ENCODE peak calls at places on chromosomes 2 and 18, in nine cellular contexts. One of them, this sample, is unnamed.

GRCh38 chr2:56681659-56682396 is 498.0 kb downstream of the CCDC85A start:
- DNase-seq in GM23338: no peak
- DNase-seq in neural crest cell: no peak
- DNase-seq in RWPE1: no peak
- DNase-seq in skeletal muscle cell: no peak
- DNase-seq in nephron progenitor cell: no peak
- DNase-seq in Ammon's horn: no peak
- DNase-seq in GDM1: no peak
- DNase-seq in transverse colon: no peak
- DNase-seq in this sample: no peak

GRCh38 chr2:190959911-190960788 is 53.8 kb downstream of the STAT1 start:
- DNase-seq in Ammon's horn: no peak
- DNase-seq in RWPE1: no peak
- DNase-seq in neural crest cell: no peak
- DNase-seq in nephron progenitor cell: no peak
- DNase-seq in transverse colon: no peak
- DNase-seq in GDM1: no peak
- DNase-seq in skeletal muscle cell: no peak
- DNase-seq in GM23338: no peak
- DNase-seq in this sample: no peak

GRCh38 chr2:150127995-150128394 is 359.5 kb downstream of the RND3 start:
- DNase-seq in neural crest cell: no peak
- DNase-seq in skeletal muscle cell: no peak
- DNase-seq in transverse colon: no peak
- DNase-seq in Ammon's horn: no peak
- DNase-seq in GDM1: no peak
- DNase-seq in nephron progenitor cell: no peak
- DNase-seq in RWPE1: no peak
- DNase-seq in GM23338: no peak
- DNase-seq in this sample: no peak

GRCh38 chr2:2938481-2938880 is 439.1 kb downstream of the EIPR1 start:
- DNase-seq in skeletal muscle cell: no peak
- DNase-seq in GDM1: no peak
- DNase-seq in Ammon's horn: peak
- DNase-seq in transverse colon: no peak
- DNase-seq in neural crest cell: no peak
- DNase-seq in nephron progenitor cell: no peak
- DNase-seq in RWPE1: no peak
- DNase-seq in GM23338: no peak
- DNase-seq in this sample: no peak

GRCh38 chr2:224319756-224320155 is 82.2 kb downstream of the FAM124B start:
- DNase-seq in nephron progenitor cell: no peak
- DNase-seq in transverse colon: no peak
- DNase-seq in RWPE1: no peak
- DNase-seq in Ammon's horn: no peak
- DNase-seq in skeletal muscle cell: no peak
- DNase-seq in GM23338: no peak
- DNase-seq in neural crest cell: no peak
- DNase-seq in GDM1: no peak
- DNase-seq in this sample: no peak

GRCh38 chr18:62384610-62385097 is 59.5 kb downstream of the TNFRSF11A start:
- DNase-seq in RWPE1: peak
- DNase-seq in skeletal muscle cell: no peak
- DNase-seq in GM23338: peak
- DNase-seq in neural crest cell: peak
- DNase-seq in nephron progenitor cell: no peak
- DNase-seq in Ammon's horn: no peak
- DNase-seq in GDM1: no peak
- DNase-seq in transverse colon: no peak
- DNase-seq in this sample: no peak

GRCh38 chr2:5911801-5912200 is 219.6 kb downstream of the SOX11 start:
- DNase-seq in skeletal muscle cell: no peak
- DNase-seq in Ammon's horn: no peak
- DNase-seq in GM23338: no peak
- DNase-seq in GDM1: no peak
- DNase-seq in nephron progenitor cell: no peak
- DNase-seq in neural crest cell: no peak
- DNase-seq in transverse colon: no peak
- DNase-seq in RWPE1: no peak
- DNase-seq in this sample: no peak

GRCh38 chr18:49479381-49480137 is 7.5 kb downstream of the C18orf32 start:
- DNase-seq in RWPE1: no peak
- DNase-seq in Ammon's horn: no peak
- DNase-seq in GM23338: no peak
- DNase-seq in skeletal muscle cell: no peak
- DNase-seq in neural crest cell: no peak
- DNase-seq in GDM1: no peak
- DNase-seq in transverse colon: no peak
- DNase-seq in nephron progenitor cell: no peak
- DNase-seq in this sample: no peak

GRCh38 chr2:24892928-24893327 is 27.1 kb downstream of the ADCY3 start:
- DNase-seq in Ammon's horn: no peak
- DNase-seq in neural crest cell: no peak
- DNase-seq in GM23338: no peak
- DNase-seq in GDM1: no peak
- DNase-seq in transverse colon: no peak
- DNase-seq in skeletal muscle cell: no peak
- DNase-seq in nephron progenitor cell: no peak
- DNase-seq in RWPE1: no peak
- DNase-seq in this sample: no peak

GRCh38 chr18:48989304-48990284 is 38.8 kb upstream of the SMAD7 start:
- DNase-seq in GM23338: no peak
- DNase-seq in transverse colon: no peak
- DNase-seq in skeletal muscle cell: no peak
- DNase-seq in RWPE1: no peak
- DNase-seq in nephron progenitor cell: no peak
- DNase-seq in neural crest cell: no peak
- DNase-seq in Ammon's horn: no peak
- DNase-seq in GDM1: no peak
- DNase-seq in this sample: no peak

GRCh38 chr18:5073026-5073944 is 123.8 kb downstream of the AKAIN1 start:
- DNase-seq in nephron progenitor cell: peak
- DNase-seq in neural crest cell: peak
- DNase-seq in Ammon's horn: peak
- DNase-seq in skeletal muscle cell: no peak
- DNase-seq in GM23338: peak
- DNase-seq in transverse colon: peak
- DNase-seq in GDM1: peak
- DNase-seq in RWPE1: peak
- DNase-seq in this sample: no peak

GRCh38 chr2:240960963-240961876 is 37.2 kb upstream of the SNED1 start:
- DNase-seq in GM23338: no peak
- DNase-seq in skeletal muscle cell: peak
- DNase-seq in transverse colon: no peak
- DNase-seq in nephron progenitor cell: peak
- DNase-seq in RWPE1: no peak
- DNase-seq in Ammon's horn: no peak
- DNase-seq in neural crest cell: no peak
- DNase-seq in GDM1: no peak
- DNase-seq in this sample: no peak

GRCh38 chr2:43605079-43605655 is 9.3 kb upstream of the THADA start:
- DNase-seq in skeletal muscle cell: peak
- DNase-seq in GM23338: peak
- DNase-seq in Ammon's horn: peak
- DNase-seq in GDM1: peak
- DNase-seq in neural crest cell: no peak
- DNase-seq in transverse colon: peak
- DNase-seq in nephron progenitor cell: peak
- DNase-seq in RWPE1: peak
- DNase-seq in this sample: peak

GRCh38 chr2:192247456-192247855 is 52.7 kb upstream of the TMEFF2 start:
- DNase-seq in GDM1: no peak
- DNase-seq in neural crest cell: no peak
- DNase-seq in skeletal muscle cell: no peak
- DNase-seq in nephron progenitor cell: no peak
- DNase-seq in transverse colon: no peak
- DNase-seq in GM23338: no peak
- DNase-seq in Ammon's horn: no peak
- DNase-seq in RWPE1: no peak
- DNase-seq in this sample: no peak

GRCh38 chr2:100898035-100898689 is 78.2 kb downstream of the NPAS2 start:
- DNase-seq in GM23338: no peak
- DNase-seq in Ammon's horn: no peak
- DNase-seq in GDM1: no peak
- DNase-seq in neural crest cell: no peak
- DNase-seq in transverse colon: no peak
- DNase-seq in RWPE1: no peak
- DNase-seq in nephron progenitor cell: no peak
- DNase-seq in skeletal muscle cell: no peak
- DNase-seq in this sample: no peak

GRCh38 chr2:229270551-229271410 is at the start of gene PID1:
- DNase-seq in GDM1: no peak
- DNase-seq in Ammon's horn: peak
- DNase-seq in skeletal muscle cell: no peak
- DNase-seq in neural crest cell: peak
- DNase-seq in nephron progenitor cell: peak
- DNase-seq in RWPE1: peak
- DNase-seq in transverse colon: peak
- DNase-seq in GM23338: peak
- DNase-seq in this sample: no peak

GRCh38 chr2:46909771-46910419 is 5.7 kb downstream of the MCFD2 start:
- DNase-seq in neural crest cell: no peak
- DNase-seq in GDM1: no peak
- DNase-seq in skeletal muscle cell: no peak
- DNase-seq in GM23338: no peak
- DNase-seq in nephron progenitor cell: no peak
- DNase-seq in Ammon's horn: no peak
- DNase-seq in transverse colon: peak
- DNase-seq in RWPE1: peak
- DNase-seq in this sample: no peak

GRCh38 chr2:237473474-237474453 is 13.3 kb upstream of the MLPH start:
- DNase-seq in GDM1: peak
- DNase-seq in RWPE1: no peak
- DNase-seq in skeletal muscle cell: peak
- DNase-seq in GM23338: no peak
- DNase-seq in neural crest cell: no peak
- DNase-seq in nephron progenitor cell: no peak
- DNase-seq in transverse colon: no peak
- DNase-seq in Ammon's horn: peak
- DNase-seq in this sample: no peak

GRCh38 chr18:78517973-78518372 is 461.6 kb upstream of the SALL3 start:
- DNase-seq in Ammon's horn: no peak
- DNase-seq in skeletal muscle cell: no peak
- DNase-seq in neural crest cell: no peak
- DNase-seq in GDM1: no peak
- DNase-seq in GM23338: no peak
- DNase-seq in transverse colon: no peak
- DNase-seq in nephron progenitor cell: no peak
- DNase-seq in RWPE1: no peak
- DNase-seq in this sample: no peak

GRCh38 chr2:58767833-58768726 is 527.0 kb upstream of the FANCL start:
- DNase-seq in skeletal muscle cell: no peak
- DNase-seq in neural crest cell: no peak
- DNase-seq in GDM1: no peak
- DNase-seq in RWPE1: no peak
- DNase-seq in transverse colon: no peak
- DNase-seq in GM23338: no peak
- DNase-seq in Ammon's horn: no peak
- DNase-seq in nephron progenitor cell: no peak
- DNase-seq in this sample: no peak

GRCh38 chr2:27174638-27175037 is 25.8 kb downstream of the TCF23 start:
- DNase-seq in RWPE1: no peak
- DNase-seq in nephron progenitor cell: no peak
- DNase-seq in GDM1: no peak
- DNase-seq in transverse colon: no peak
- DNase-seq in Ammon's horn: no peak
- DNase-seq in GM23338: no peak
- DNase-seq in neural crest cell: no peak
- DNase-seq in skeletal muscle cell: no peak
- DNase-seq in this sample: no peak

GRCh38 chr18:62610509-62611394 is 87.9 kb downstream of the ZCCHC2 start:
- DNase-seq in GDM1: no peak
- DNase-seq in neural crest cell: no peak
- DNase-seq in skeletal muscle cell: no peak
- DNase-seq in Ammon's horn: no peak
- DNase-seq in RWPE1: no peak
- DNase-seq in nephron progenitor cell: peak
- DNase-seq in GM23338: peak
- DNase-seq in transverse colon: no peak
- DNase-seq in this sample: no peak